ENCODE peak calls at places on chromosomes 11 and 22, in ten cellular contexts. T is lower leg skin, C is GM12865, H is GM06990, O is endodermal cell, V is fibroblast of villous mesenchyme, M is B cell, J is transverse colon, A is foreskin fibroblast, B is nephron progenitor cell. S is an unnamed sample.

GRCh38 chr22:25745341-25746011 is 3.5 kb downstream of the MYO18B start:
- DNase-seq in M (no peak), O (no peak), A (peak), C (no peak), B (no peak), J (no peak), V (peak), H (no peak), T (no peak), S (no peak)

GRCh38 chr11:6635082-6635932 is 16.1 kb upstream of the TPP1 start:
- DNase-seq in J (peak), M (no peak), O (no peak), T (peak), C (no peak), A (peak), H (no peak), V (peak), B (peak), S (peak)

GRCh38 chr11:23725752-23726151 is 771.1 kb upstream of the LUZP2 start:
- DNase-seq in C (no peak), H (no peak), A (no peak), J (no peak), M (no peak), O (no peak), B (no peak), T (no peak), V (no peak), S (no peak)

GRCh38 chr11:88175004-88175706 is at the start of gene RAB38:
- DNase-seq in V (no peak), T (peak), M (no peak), C (peak), J (peak), H (peak), O (peak), A (peak), B (peak), S (peak)

GRCh38 chr22:48105254-48105653 is 1342.8 kb downstream of the TBC1D22A start:
- DNase-seq in V (no peak), O (no peak), T (peak), J (no peak), H (no peak), M (no peak), C (no peak), B (no peak), A (no peak), S (no peak)

GRCh38 chr11:70430122-70430521 is 31.8 kb downstream of the CTTN start:
- DNase-seq in M (no peak), C (no peak), H (no peak), B (no peak), A (no peak), O (no peak), V (no peak), T (no peak), J (no peak), S (no peak)

GRCh38 chr22:46578824-46579561 is 41.2 kb upstream of the GRAMD4 start:
- DNase-seq in A (peak), J (peak), C (no peak), M (no peak), H (no peak), B (no peak), T (no peak), V (peak), O (peak), S (no peak)

GRCh38 chr22:47032091-47032943 is 269.9 kb downstream of the TBC1D22A start:
- DNase-seq in J (peak), T (no peak), M (no peak), O (no peak), C (no peak), V (no peak), A (no peak), H (no peak), B (peak), S (no peak)

GRCh38 chr11:16739326-16739875 is 954 bp downstream of the C11orf58 start:
- DNase-seq in J (no peak), T (no peak), V (peak), B (no peak), A (peak), C (peak), M (no peak), H (no peak), O (no peak), S (no peak)

GRCh38 chr22:17791196-17791595 is 16.9 kb upstream of the BID start:
- DNase-seq in O (no peak), H (no peak), A (no peak), C (no peak), V (no peak), T (no peak), M (no peak), J (no peak), B (no peak), S (no peak)

GRCh38 chr11:102253018-102253775 is 64.1 kb upstream of the BIRC3 start:
- DNase-seq in M (no peak), C (no peak), J (peak), O (peak), H (no peak), B (no peak), V (no peak), A (no peak), T (no peak), S (no peak)

GRCh38 chr22:28013611-28014010 is 94.6 kb upstream of the PITPNB start:
- DNase-seq in T (no peak), A (no peak), M (no peak), C (no peak), O (no peak), J (no peak), V (no peak), H (no peak), B (no peak), S (no peak)

GRCh38 chr22:38167988-38168407 is 13.6 kb downstream of the PLA2G6 start:
- DNase-seq in T (no peak), V (no peak), A (no peak), O (no peak), J (no peak), H (no peak), M (no peak), C (no peak), B (no peak), S (no peak)

GRCh38 chr11:130170345-130170744 is 10.8 kb downstream of the ST14 start:
- DNase-seq in J (no peak), B (no peak), T (no peak), A (no peak), H (no peak), C (no peak), M (no peak), O (no peak), V (no peak), S (no peak)

GRCh38 chr11:123653997-123654565 is 343 bp downstream of the SCN3B start:
- DNase-seq in J (peak), T (peak), C (no peak), H (peak), V (peak), O (peak), A (peak), B (peak), M (no peak), S (no peak)

GRCh38 chr11:85088286-85088685 is 538.9 kb downstream of the DLG2 start:
- DNase-seq in V (no peak), C (no peak), B (no peak), J (no peak), T (no peak), O (no peak), H (no peak), A (peak), M (no peak), S (no peak)

GRCh38 chr11:11416502-11416901 is 63.5 kb upstream of the CSNK2A3 start:
- DNase-seq in B (no peak), T (no peak), C (no peak), O (no peak), M (no peak), V (peak), A (no peak), H (peak), J (no peak), S (no peak)

GRCh38 chr22:24695958-24696511 is 78.5 kb downstream of the PIWIL3 start:
- DNase-seq in J (no peak), V (peak), A (peak), B (peak), H (no peak), T (no peak), O (peak), M (no peak), C (no peak), S (no peak)

GRCh38 chr11:120205596-120206161 is 5.2 kb upstream of the OAF start:
- DNase-seq in M (no peak), H (no peak), A (peak), O (no peak), T (no peak), J (no peak), B (no peak), C (no peak), V (peak), S (no peak)

GRCh38 chr11:19216709-19217374 is 15.1 kb upstream of the CSRP3 start:
- DNase-seq in M (no peak), J (no peak), B (no peak), A (peak), O (no peak), H (no peak), T (no peak), C (no peak), V (no peak), S (no peak)

GRCh38 chr11:69912161-69912910 is 93.1 kb upstream of the FGF3 start:
- DNase-seq in H (no peak), O (peak), A (no peak), V (no peak), J (peak), B (peak), C (no peak), T (peak), M (no peak), S (no peak)

GRCh38 chr11:2857276-2857675 is 28.3 kb downstream of the CDKN1C start:
- DNase-seq in O (no peak), C (no peak), A (no peak), V (no peak), H (no peak), J (no peak), B (no peak), M (no peak), T (no peak), S (no peak)

GRCh38 chr22:42473484-42474193 is 41.4 kb upstream of the NFAM1 start:
- DNase-seq in V (peak), A (peak), B (no peak), H (no peak), C (peak), J (no peak), O (no peak), M (no peak), T (no peak), S (peak)

GRCh38 chr11:123473941-123474668 is 44.0 kb downstream of the GRAMD1B start:
- DNase-seq in V (peak), C (no peak), M (no peak), A (peak), T (peak), H (no peak), B (no peak), O (no peak), J (no peak), S (no peak)

GRCh38 chr11:128616158-128616557 is 28.8 kb upstream of the ETS1 start:
- DNase-seq in J (no peak), H (no peak), C (no peak), M (no peak), A (no peak), B (no peak), T (no peak), O (peak), V (peak), S (no peak)

GRCh38 chr11:84408946-84409411 is 1122.8 kb upstream of the CCDC90B start:
- DNase-seq in C (no peak), T (no peak), V (no peak), H (no peak), O (no peak), J (no peak), B (no peak), A (no peak), M (no peak), S (no peak)

GRCh38 chr11:112822478-112823274 is 138.5 kb upstream of the NCAM1 start:
- DNase-seq in V (no peak), M (no peak), A (no peak), H (no peak), C (no peak), J (no peak), T (no peak), O (peak), B (no peak), S (no peak)
- TF ChIP-seq CTCF in V (no peak), M (no peak), A (no peak), H (no peak), C (no peak), J (no peak), T (no peak), O (no peak), B (no peak), S (no peak)

GRCh38 chr11:44120169-44120568 is 24.7 kb downstream of the EXT2 start:
- DNase-seq in B (no peak), V (no peak), T (no peak), M (no peak), O (peak), H (no peak), C (no peak), J (no peak), A (peak), S (no peak)
- TF ChIP-seq CTCF in B (peak), V (peak), T (no peak), M (no peak), O (peak), H (peak), C (no peak), J (no peak), A (peak), S (peak)

DNA sequence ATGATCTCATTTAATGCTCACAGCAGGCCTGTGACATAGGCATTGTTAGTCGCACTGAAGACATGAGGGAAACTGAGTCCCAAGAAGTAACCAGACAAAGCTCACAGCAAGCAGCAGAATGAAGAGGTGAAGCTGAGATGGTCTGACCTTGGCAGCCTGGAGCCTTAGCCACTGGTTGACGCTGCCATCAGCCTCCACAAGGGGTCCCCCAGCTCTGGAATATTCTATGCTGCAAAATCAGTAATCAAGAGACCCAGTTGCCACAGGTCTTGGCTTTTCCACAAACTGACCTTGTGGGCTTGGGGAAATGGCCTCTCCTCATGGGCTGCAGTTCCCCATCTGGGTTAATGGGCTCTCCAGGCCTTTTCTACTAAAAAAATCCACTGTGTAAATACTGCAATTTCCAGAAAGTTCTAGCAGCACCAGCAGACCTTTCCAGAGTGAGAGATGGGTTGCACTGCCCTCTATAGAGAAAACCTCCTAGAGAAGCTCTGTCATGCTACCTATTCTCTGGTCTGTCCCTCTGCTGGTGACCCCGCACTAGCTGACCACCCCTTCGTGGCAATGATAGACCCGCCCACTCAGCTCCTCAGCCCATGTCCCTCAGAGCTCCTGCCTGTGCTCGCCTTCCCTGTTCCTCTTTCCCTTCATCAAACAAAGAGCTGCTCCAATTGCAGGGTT is 22.6 kb upstream of the ISX start:
- DNase-seq in O (peak), C (peak), B (no peak), H (no peak), A (no peak), T (no peak), M (no peak), J (peak), V (no peak), S (no peak)
- TF ChIP-seq CTCF in O (peak), C (peak), B (no peak), H (peak), A (peak), T (no peak), M (no peak), J (no peak), V (peak), S (no peak)

GRCh38 chr22:22110548-22111266 is 128.1 kb upstream of the TOP3B start:
- DNase-seq in V (peak), B (peak), H (no peak), O (peak), T (no peak), A (peak), J (peak), M (peak), C (peak), S (peak)

GRCh38 chr22:22111267-22111751 is 128.7 kb upstream of the TOP3B start:
- DNase-seq in M (peak), B (no peak), H (peak), V (peak), A (peak), J (no peak), O (peak), T (no peak), C (peak), S (no peak)

GRCh38 chr22:22111983-22112382 is 129.4 kb upstream of the TOP3B start:
- DNase-seq in B (no peak), T (no peak), J (no peak), M (no peak), H (no peak), O (no peak), A (no peak), V (no peak), C (no peak), S (no peak)

GRCh38 chr22:22112533-22113294 is 130.1 kb upstream of the TOP3B start:
- DNase-seq in M (no peak), V (no peak), C (no peak), B (no peak), T (no peak), H (no peak), A (no peak), J (no peak), O (no peak), S (no peak)

GRCh38 chr22:22109693-22110466 is 127.3 kb upstream of the TOP3B start:
- DNase-seq in C (no peak), A (no peak), H (no peak), M (no peak), B (no peak), O (peak), V (no peak), T (no peak), J (no peak), S (no peak)
- TF ChIP-seq CTCF in C (peak), A (no peak), H (peak), M (peak), B (no peak), O (peak), V (no peak), T (no peak), J (no peak), S (peak)

GRCh38 chr11:118673361-118674093 is 5.9 kb downstream of the TREH start:
- DNase-seq in V (no peak), A (no peak), O (peak), J (no peak), C (no peak), B (no peak), H (no peak), M (peak), T (no peak), S (no peak)

GRCh38 chr11:118674094-118674460 is 5.4 kb downstream of the TREH start:
- DNase-seq in B (no peak), C (no peak), H (no peak), J (no peak), T (no peak), A (no peak), O (no peak), M (no peak), V (no peak), S (no peak)

GRCh38 chr11:118671254-118671653 is 8.2 kb downstream of the TREH start:
- DNase-seq in A (no peak), T (no peak), M (no peak), H (no peak), J (no peak), B (no peak), V (no peak), O (no peak), C (no peak), S (no peak)

GRCh38 chr11:118670063-118670462 is 9.4 kb downstream of the TREH start:
- DNase-seq in M (no peak), H (no peak), C (no peak), O (no peak), J (no peak), A (no peak), T (no peak), B (no peak), V (no peak), S (no peak)

DNA sequence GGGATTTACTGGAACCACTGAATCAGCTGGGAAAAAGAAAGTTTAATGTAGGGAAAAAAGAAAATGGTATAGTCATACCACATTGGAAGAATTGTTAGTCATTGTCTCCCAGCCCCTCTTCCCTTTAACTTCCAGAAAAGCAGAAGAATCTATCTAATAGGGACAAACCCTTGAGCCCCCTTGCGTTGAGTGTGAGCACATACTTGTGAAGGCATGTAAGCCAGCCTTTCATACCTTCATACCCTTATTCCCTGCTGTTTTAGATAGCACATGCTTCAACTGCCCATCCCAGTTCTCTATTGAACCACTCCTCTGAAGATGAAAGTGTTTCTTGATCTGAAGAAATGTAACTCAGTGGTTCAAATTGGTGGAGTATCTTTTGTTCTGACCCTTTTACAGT is 6.6 kb downstream of the TREH start:
- DNase-seq in V (peak), T (no peak), H (no peak), O (peak), C (no peak), M (no peak), A (no peak), B (no peak), J (no peak), S (no peak)
- TF ChIP-seq CTCF in V (peak), T (no peak), H (no peak), O (peak), C (no peak), M (no peak), A (no peak), B (no peak), J (no peak), S (peak)

GRCh38 chr11:57363131-57363530 is 17.8 kb downstream of the PRG3 start:
- DNase-seq in O (no peak), M (no peak), B (no peak), T (no peak), J (no peak), V (no peak), H (no peak), A (no peak), C (no peak), S (no peak)

GRCh38 chr11:57363681-57364080 is 17.3 kb downstream of the PRG3 start:
- DNase-seq in M (no peak), B (no peak), C (no peak), H (no peak), V (no peak), T (no peak), J (no peak), O (no peak), A (no peak), S (no peak)

GRCh38 chr11:57368106-57368826 is 12.7 kb downstream of the PRG3 start:
- DNase-seq in V (no peak), J (no peak), C (no peak), H (no peak), A (no peak), B (no peak), M (no peak), T (no peak), O (no peak), S (no peak)

GRCh38 chr11:57361926-57362325 is 19.0 kb downstream of the PRG3 start:
- DNase-seq in T (no peak), M (no peak), B (no peak), O (no peak), C (no peak), J (no peak), H (no peak), A (no peak), V (no peak), S (no peak)

DNA sequence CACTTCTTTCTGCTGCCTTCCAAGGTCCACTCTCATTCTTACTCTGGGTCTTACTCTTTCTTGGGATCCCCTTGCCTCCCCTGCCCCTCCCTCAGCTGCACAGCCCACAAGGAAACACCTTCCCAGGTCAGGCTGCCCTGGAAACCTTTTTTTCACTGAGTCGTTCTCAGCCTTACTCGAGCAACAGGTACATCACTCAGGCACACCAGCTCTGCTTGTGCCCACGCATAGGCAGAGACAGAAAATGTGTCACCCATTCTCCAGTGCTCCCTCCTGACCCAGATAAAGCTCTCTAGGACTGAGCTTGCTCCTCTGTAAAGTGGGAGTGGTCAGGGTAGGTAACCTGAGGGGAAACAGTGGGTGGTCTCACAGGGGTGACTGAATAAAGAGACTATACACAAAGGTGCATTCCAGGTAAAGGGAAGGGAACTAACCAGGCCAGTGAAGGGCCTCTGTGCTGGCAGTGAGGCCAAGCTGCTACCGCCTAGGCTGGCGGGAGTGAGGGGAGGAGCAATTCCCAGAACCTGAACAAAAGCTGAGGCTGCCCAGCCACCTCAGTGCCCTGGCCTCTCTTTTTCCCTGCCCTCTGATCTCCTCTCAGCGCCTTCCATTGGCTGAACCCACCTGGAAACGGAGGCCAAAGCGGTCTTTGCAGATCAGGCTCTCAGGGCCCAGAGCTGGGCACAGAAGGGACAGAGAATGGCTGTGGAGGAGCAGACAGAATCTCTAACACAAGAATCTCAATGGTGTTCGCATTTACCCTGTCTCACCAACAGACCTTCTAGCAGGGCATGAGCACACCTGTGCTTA is 15.9 kb downstream of the PRG3 start:
- DNase-seq in B (no peak), T (no peak), J (no peak), C (no peak), H (no peak), A (no peak), M (no peak), O (peak), V (no peak), S (no peak)
- TF ChIP-seq CTCF in B (no peak), T (no peak), J (no peak), C (no peak), H (no peak), A (no peak), M (no peak), O (no peak), V (no peak), S (no peak)